ENCODE peak calls at places on chromosomes 13 and 19, in seven cellular contexts. Z is uterus, B is MG63, N is cardiac muscle cell, I is aorta, M is Caco-2, L is heart right ventricle. J is an unnamed sample.

GRCh38 chr13:75485286-75486062 is 3.5 kb upstream of the TBC1D4 start:
- DNase-seq in Z (no peak), B (no peak), N (no peak), I (no peak), M (no peak), L (no peak), J (no peak)

GRCh38 chr19:46428278-46429141 is at the start of gene PNMA8C:
- DNase-seq in Z (peak; percentile 66), B (peak; percentile 46), N (peak; percentile 72), I (peak; percentile 95), M (no peak), L (peak; percentile 61), J (peak; percentile 36)

GRCh38 chr13:98173431-98173921 is 3.6 kb downstream of the RNF113B start:
- DNase-seq in Z (peak; percentile 43), B (peak; percentile 83), N (no peak), I (no peak), M (no peak), L (no peak), J (no peak)

GRCh38 chr13:105083986-105084385 is 1451.5 kb downstream of the EFNB2 start:
- DNase-seq in Z (no peak), B (no peak), N (no peak), I (no peak), M (no peak), L (no peak), J (no peak)

GRCh38 chr13:44758595-44759221 is 182.6 kb upstream of the TSC22D1 start:
- DNase-seq in Z (no peak), B (peak; percentile 84), N (no peak), I (no peak), M (no peak), L (no peak), J (peak; percentile 34)

GRCh38 chr13:51674276-51674675 is 90.0 kb downstream of the WDFY2 start:
- DNase-seq in Z (no peak), B (no peak), N (no peak), I (no peak), M (peak; percentile 50), L (no peak), J (no peak)

GRCh38 chr19:55406869-55407624 is 541 bp downstream of the UBE2S start:
- DNase-seq in Z (no peak), B (peak; percentile 48), N (peak; percentile 56), I (peak; percentile 83), M (no peak), L (no peak), J (no peak)

GRCh38 chr19:16091546-16092475 is 15.5 kb downstream of the TPM4 start:
- DNase-seq in Z (no peak), B (no peak), N (no peak), I (no peak), M (no peak), L (no peak), J (no peak)

GRCh38 chr13:91158015-91158390 is 189.5 kb upstream of the MIR17HG start:
- DNase-seq in Z (no peak), B (no peak), N (no peak), I (no peak), M (no peak), L (no peak), J (no peak)

GRCh38 chr13:31859546-31859945 is 120.2 kb downstream of the RXFP2 start:
- DNase-seq in Z (no peak), B (no peak), N (no peak), I (no peak), M (no peak), L (no peak), J (no peak)

GRCh38 chr19:42388851-42389489 is 1.1 kb downstream of the CNFN start:
- DNase-seq in Z (no peak), B (no peak), N (no peak), I (no peak), M (no peak), L (no peak), J (no peak)

GRCh38 chr13:33649212-33649917 is 168.6 kb upstream of the RFC3 start:
- DNase-seq in Z (no peak), B (no peak), N (no peak), I (no peak), M (no peak), L (no peak), J (no peak)

GRCh38 chr19:49718991-49719390 is 28.1 kb downstream of the CPT1C start:
- DNase-seq in Z (no peak), B (no peak), N (no peak), I (no peak), M (no peak), L (no peak), J (no peak)

GRCh38 chr13:75357576-75358295 is 124.2 kb downstream of the TBC1D4 start:
- DNase-seq in Z (no peak), B (peak; percentile 65), N (peak; percentile 37), I (no peak), M (peak; percentile 62), L (no peak), J (peak; percentile 46)

GRCh38 chr19:1270168-1270853 is 1.2 kb downstream of the CIRBP start:
- DNase-seq in Z (no peak), B (no peak), N (no peak), I (no peak), M (no peak), L (no peak), J (no peak)

GRCh38 chr19:30631035-30631375 is 258.8 kb downstream of the ZNF536 start:
- DNase-seq in Z (no peak), B (no peak), N (no peak), I (no peak), M (no peak), L (no peak), J (no peak)

GRCh38 chr19:1400281-1401137 is 833 bp downstream of the GAMT start:
- DNase-seq in Z (no peak), B (no peak), N (peak; percentile 80), I (peak; percentile 89), M (peak; percentile 66), L (peak; percentile 68), J (peak; percentile 82)

GRCh38 chr13:98890186-98890585 is 87.7 kb downstream of the DOCK9 start:
- DNase-seq in Z (peak; percentile 62), B (peak; percentile 30), N (no peak), I (no peak), M (no peak), L (no peak), J (peak; percentile 18)

GRCh38 chr13:105341758-105342157 is 1193.7 kb downstream of the EFNB2 start:
- DNase-seq in Z (no peak), B (no peak), N (no peak), I (no peak), M (no peak), L (no peak), J (no peak)

GRCh38 chr19:3458595-3459284 is 21.6 kb downstream of the SMIM24 start:
- DNase-seq in Z (peak; percentile 75), B (no peak), N (peak; percentile 54), I (peak; percentile 88), M (no peak), L (peak; percentile 63), J (no peak)

GRCh38 chr19:45769821-45770191 is 754 bp upstream of the SIX5 start:
- DNase-seq in Z (peak; percentile 72), B (peak; percentile 52), N (no peak), I (no peak), M (no peak), L (peak; percentile 45), J (no peak)

GRCh38 chr19:38152461-38153379 is 71.3 kb downstream of the DPF1 start:
- DNase-seq in Z (no peak), B (peak; percentile 93), N (no peak), I (no peak), M (no peak), L (peak; percentile 16), J (no peak)

GRCh38 chr13:88162076-88162702 is 491.0 kb downstream of the SLITRK5 start:
- DNase-seq in Z (no peak), B (no peak), N (no peak), I (no peak), M (no peak), L (no peak), J (no peak)

GRCh38 chr19:1009976-1010538 is 9.8 kb downstream of the GRIN3B start:
- DNase-seq in Z (no peak), B (no peak), N (no peak), I (no peak), M (no peak), L (no peak), J (no peak)

GRCh38 chr13:32802159-32802558 is 214.1 kb upstream of the KL start:
- DNase-seq in Z (no peak), B (no peak), N (no peak), I (no peak), M (no peak), L (no peak), J (no peak)

GRCh38 chr19:23474172-23474571 is 78.9 kb upstream of the ZNF91 start:
- DNase-seq in Z (no peak), B (no peak), N (no peak), I (no peak), M (no peak), L (no peak), J (no peak)
- H3K9me3 ChIP-seq in Z (no peaks in the 10 kb centered on the region), B (no peaks in the 10 kb centered on the region), N (peaks cover 3% of the 10 kb centered on the region), I (peaks cover 2% of the 10 kb centered on the region), M (peaks cover 3% of the 10 kb centered on the region), L (no peaks in the 10 kb centered on the region), J (no peaks in the 10 kb centered on the region)

GRCh38 chr19:21934131-21934530 is 76.6 kb downstream of the ZNF208 start:
- DNase-seq in Z (no peak), B (no peak), N (no peak), I (no peak), M (no peak), L (no peak), J (no peak)
- H3K9me3 ChIP-seq in Z (peaks cover 9% of the 10 kb centered on the region), B (no peaks in the 10 kb centered on the region), N (no peaks in the 10 kb centered on the region), I (peaks cover 10% of the 10 kb centered on the region), M (no peaks in the 10 kb centered on the region), L (no peaks in the 10 kb centered on the region), J (no peaks in the 10 kb centered on the region)

DNA sequence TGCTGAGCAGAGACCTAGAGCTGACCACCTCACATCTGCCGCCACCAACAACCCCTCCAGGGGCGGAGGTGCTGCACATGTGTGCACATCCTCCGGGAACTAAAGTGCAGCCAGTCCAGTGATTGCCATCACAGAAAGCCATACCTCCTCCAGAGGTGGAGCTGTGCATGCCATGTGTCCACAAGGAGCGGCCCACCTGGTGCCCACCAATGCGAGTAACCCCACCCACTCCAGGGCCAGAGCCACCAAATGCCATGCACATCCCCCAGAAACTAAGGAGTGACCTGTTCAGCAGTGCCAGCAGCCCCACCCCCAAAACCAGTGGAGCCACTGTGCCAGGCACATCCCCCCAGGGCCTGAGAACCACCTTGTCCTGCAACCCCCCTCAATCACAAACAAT is 557.9 kb downstream of the UQCRFS1 start:
- DNase-seq in Z (no peak), B (no peak), N (no peak), I (no peak), M (no peak), L (no peak), J (no peak)
- H3K9me3 ChIP-seq in Z (peaks cover 4% of the 10 kb centered on the region), B (peaks cover 3% of the 10 kb centered on the region), N (no peaks in the 10 kb centered on the region), I (peaks cover 9% of the 10 kb centered on the region), M (peaks cover 6% of the 10 kb centered on the region), L (no peaks in the 10 kb centered on the region), J (no peaks in the 10 kb centered on the region)

GRCh38 chr19:51901860-51902259 is 3.0 kb downstream of the ZNF649 start:
- DNase-seq in Z (no peak), B (no peak), N (no peak), I (no peak), M (no peak), L (no peak), J (no peak)

GRCh38 chr19:51904331-51905165 is at the start of gene ZNF649:
- DNase-seq in Z (peak; percentile 84), B (peak; percentile 74), N (peak; percentile 91), I (peak; percentile 95), M (peak; percentile 80), L (peak; percentile 87), J (peak; percentile 89)

DNA sequence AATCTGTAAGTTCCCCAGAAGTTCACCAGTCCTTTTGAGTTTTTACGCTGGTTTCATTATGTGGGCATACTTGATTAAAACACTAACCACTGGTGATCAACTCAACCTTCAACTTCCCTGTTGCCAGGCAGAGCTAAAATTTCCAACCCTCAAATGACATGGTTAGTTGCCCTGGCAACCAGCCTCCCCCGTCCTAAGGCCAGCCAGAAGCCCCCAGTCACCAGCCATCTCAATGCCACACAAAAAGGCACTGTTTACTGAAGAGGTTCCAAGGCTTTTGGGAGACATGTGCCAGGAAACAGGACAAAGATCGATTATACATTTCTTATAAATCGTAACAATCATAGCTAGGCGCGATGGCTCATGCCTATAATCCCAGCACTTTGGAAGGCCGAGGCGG is 1.6 kb downstream of the ZNF649 start:
- DNase-seq in Z (no peak), B (no peak), N (no peak), I (no peak), M (no peak), L (no peak), J (no peak)
- H3K9me3 ChIP-seq in Z (peaks cover 25% of the 10 kb centered on the region), B (peaks cover 40% of the 10 kb centered on the region), N (peaks cover 4% of the 10 kb centered on the region), I (peaks cover 15% of the 10 kb centered on the region), M (peaks cover 78% of the 10 kb centered on the region), L (no peaks in the 10 kb centered on the region), J (peaks cover 48% of the 10 kb centered on the region)

J was measured in SJCRH30.